ENCODE peak calls at places on chromosome 13, in five cellular contexts. L, V, J, E and G are unnamed samples.

GRCh38 chr13:77979721-77980377 is 61.2 kb upstream of the EDNRB start:
- DNase-seq in L (no peak), V (no peak), J (no peak), E (no peak), G (no peak)

GRCh38 chr13:71240906-71241305 is 626.1 kb downstream of the DACH1 start:
- DNase-seq in L (no peak), V (no peak), J (no peak), E (no peak), G (no peak)

GRCh38 chr13:91145806-91146205 is 201.7 kb upstream of the MIR17HG start:
- DNase-seq in L (no peak), V (no peak), J (no peak), E (no peak), G (no peak)

GRCh38 chr13:107099661-107100060 is 531.7 kb upstream of the ARGLU1 start:
- DNase-seq in L (no peak), V (no peak), J (no peak), E (no peak), G (no peak)

GRCh38 chr13:35231426-35231825 is 245.1 kb downstream of the MAB21L1 start:
- DNase-seq in L (no peak), V (no peak), J (no peak), E (no peak), G (no peak)

GRCh38 chr13:36814465-36814864 is 4.6 kb upstream of the RFXAP start:
- DNase-seq in L (no peak), V (no peak), J (no peak), E (no peak), G (no peak)

GRCh38 chr13:43261018-43261417 is 237.6 kb downstream of the DNAJC15 start:
- DNase-seq in L (no peak), V (no peak), J (no peak), E (no peak), G (peak; percentile 48)

GRCh38 chr13:76386316-76386715 is 499.9 kb downstream of the KCTD12 start:
- DNase-seq in L (no peak), V (no peak), J (no peak), E (no peak), G (no peak)

GRCh38 chr13:27708325-27708724 is 84.0 kb upstream of the GSX1 start:
- DNase-seq in L (no peak), V (no peak), J (no peak), E (no peak), G (no peak)

GRCh38 chr13:50594276-50594970 is 249.1 kb downstream of the DLEU7 start:
- DNase-seq in L (no peak), V (no peak), J (no peak), E (no peak), G (no peak)

GRCh38 chr13:97460853-97461252 is 26.9 kb downstream of the RAP2A start:
- DNase-seq in L (no peak), V (no peak), J (no peak), E (no peak), G (no peak)
- H3K27ac ChIP-seq in L (no peak overlapping the region), V (no peak overlapping the region), J (no peak overlapping the region), E (no peak overlapping the region), G (no peak overlapping the region)

DNA sequence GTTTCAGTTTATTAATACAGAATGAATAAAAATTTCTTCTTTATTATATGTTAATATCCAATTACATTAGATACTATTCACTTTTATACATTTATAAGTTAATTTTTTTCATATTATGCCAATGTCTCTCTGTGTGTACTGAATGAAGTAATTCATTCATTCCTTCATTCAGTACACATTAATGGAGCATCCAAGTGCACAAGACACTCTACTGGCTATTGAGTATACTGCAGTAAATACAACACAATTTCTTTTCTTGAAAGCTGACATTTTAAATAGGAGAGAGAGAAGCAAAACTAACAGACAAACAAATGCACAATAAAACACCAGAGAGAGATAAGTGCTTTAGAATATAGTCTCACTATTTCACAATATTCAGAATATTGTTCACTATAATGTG is 1038.3 kb upstream of the SPRY2 start:
- DNase-seq in L (no peak), V (no peak), J (no peak), E (no peak), G (no peak)
- TF ChIP-seq CTCF in L (no peak), V (no peak), J (no peak), E (no peak), G (no peak)

DNA sequence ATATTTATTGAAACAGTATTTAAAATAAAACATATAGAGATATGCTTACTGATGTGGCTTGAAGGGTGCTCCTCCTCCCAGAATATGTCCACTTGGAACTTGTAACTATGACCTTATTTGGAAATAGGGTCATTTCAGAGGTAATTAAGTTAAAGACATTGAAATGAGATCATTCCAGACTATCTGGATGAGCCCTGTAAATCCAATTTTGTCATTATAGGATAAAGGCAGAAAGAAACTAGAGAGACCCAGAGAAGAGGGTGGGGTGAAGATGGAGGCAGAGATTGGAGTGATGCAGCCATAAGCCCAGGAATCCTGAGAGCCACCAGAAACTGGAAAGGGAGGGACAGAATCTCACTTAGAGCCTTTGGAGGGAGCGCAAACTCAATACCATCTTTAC is 243.2 kb downstream of the OXGR1 start:
- DNase-seq in L (no peak), V (no peak), J (no peak), E (no peak), G (no peak)
- H3K27ac ChIP-seq in L (no peak overlapping the region), V (no peak overlapping the region), J (no peak overlapping the region), E (no peak overlapping the region), G (no peak overlapping the region)

DNA sequence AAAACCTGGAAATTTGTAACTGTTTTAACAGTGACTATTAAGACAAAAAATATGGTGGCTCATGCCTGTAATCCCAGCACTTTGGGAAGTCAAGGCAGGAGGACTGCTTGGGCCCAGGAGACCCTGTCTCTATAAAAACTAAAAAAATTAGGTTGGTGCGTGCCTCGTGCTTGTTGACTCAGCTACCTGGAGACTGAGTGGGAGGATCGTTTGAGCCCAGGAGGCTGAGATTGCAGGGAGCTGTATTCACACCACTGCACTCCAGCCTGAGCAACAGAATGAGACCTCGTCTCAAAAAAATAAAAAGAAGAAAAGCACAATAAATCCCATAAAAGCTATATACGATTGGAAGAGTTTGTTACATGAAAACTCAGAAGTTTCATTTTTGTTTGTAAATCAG is 23.7 kb downstream of the KLF5 start:
- DNase-seq in L (no peak), V (no peak), J (no peak), E (no peak), G (no peak)
- TF ChIP-seq CTCF in L (no peak), V (no peak), J (no peak), E (no peak), G (no peak)

DNA sequence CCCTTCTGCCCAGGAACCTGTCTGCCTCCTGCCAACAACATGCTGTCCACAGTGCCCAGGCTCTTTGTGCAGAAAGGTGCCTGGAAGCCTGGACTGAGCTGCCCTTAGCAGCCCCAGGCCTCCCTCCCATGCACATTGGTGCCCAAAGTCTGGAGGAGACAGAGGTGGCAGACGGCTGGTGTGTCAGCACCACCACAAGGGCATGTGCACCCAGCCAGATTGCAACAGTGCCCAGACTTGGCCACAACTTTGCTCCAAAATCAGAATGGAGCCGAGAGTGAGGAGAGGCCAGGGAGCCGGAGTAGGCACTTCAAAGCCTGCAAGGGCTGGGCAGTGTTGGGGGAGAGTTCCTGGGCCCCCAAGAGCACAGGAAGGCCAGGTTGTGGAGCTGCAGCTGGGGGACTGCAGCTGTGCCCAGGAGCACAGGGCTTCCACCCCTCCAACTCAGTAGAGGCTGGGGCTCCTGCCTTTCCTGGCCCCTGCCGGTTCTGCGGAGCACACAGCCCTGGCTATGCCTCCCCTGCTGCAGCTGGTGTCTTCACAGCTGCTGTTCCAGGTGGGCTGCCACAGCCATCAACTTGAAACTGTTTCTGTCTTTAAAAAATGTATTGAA is 1255.8 kb downstream of the SLITRK5 start:
- DNase-seq in L (no peak), V (no peak), J (no peak), E (no peak), G (no peak)
- H3K27ac ChIP-seq in L (no peak overlapping the region), V (no peak overlapping the region), J (no peak overlapping the region), E (no peak overlapping the region), G (no peak overlapping the region)

GRCh38 chr13:45721203-45721731 is 19.1 kb downstream of the CBY2 start:
- DNase-seq in L (no peak), V (no peak), J (no peak), E (no peak), G (no peak)

GRCh38 chr13:45717324-45717723 is 15.2 kb downstream of the CBY2 start:
- DNase-seq in L (no peak), V (no peak), J (no peak), E (no peak), G (no peak)

GRCh38 chr13:45718992-45719391 is 16.9 kb downstream of the CBY2 start:
- DNase-seq in L (no peak), V (no peak), J (no peak), E (no peak), G (no peak)

GRCh38 chr13:45715351-45715750 is 13.2 kb downstream of the CBY2 start:
- DNase-seq in L (no peak), V (no peak), J (no peak), E (no peak), G (no peak)

GRCh38 chr13:45718063-45718462 is 15.9 kb downstream of the CBY2 start:
- DNase-seq in L (no peak), V (peak; percentile 6), J (no peak), E (peak; percentile 8), G (no peak)
- TF ChIP-seq CTCF in L (no peak), V (peak; percentile 30), J (peak; percentile 12), E (peak; percentile 76), G (no peak)